ENCODE peak calls at places on chromosomes 1 and 21, in seven cellular contexts. H, R, A, D, K, I and Z are unnamed samples.

GRCh38 chr21:44959376-44960091 is 19.7 kb downstream of the SLX9 start:
- DNase-seq in H (peak; percentile 16), R (no peak), A (no peak), D (no peak), K (no peak), I (no peak), Z (no peak)

GRCh38 chr1:73998348-73998959 is 199.5 kb downstream of the LRRIQ3 start:
- DNase-seq in H (no peak), R (peak; percentile 26), A (no peak), D (no peak), K (no peak), I (peak; percentile 18), Z (no peak)

GRCh38 chr1:78054559-78054958 is 8.8 kb downstream of the GIPC2 start:
- DNase-seq in H (no peak), R (no peak), A (no peak), D (no peak), K (no peak), I (no peak), Z (no peak)

GRCh38 chr1:226209307-226210059 is 14.0 kb upstream of the MIXL1 start:
- DNase-seq in H (no peak), R (no peak), A (no peak), D (no peak), K (no peak), I (no peak), Z (no peak)

GRCh38 chr21:40053007-40053406 is 185.8 kb downstream of the PCP4 start:
- DNase-seq in H (peak; percentile 41), R (no peak), A (no peak), D (peak; percentile 58), K (no peak), I (peak; percentile 32), Z (no peak)

GRCh38 chr1:209583408-209583807 is at the start of gene CAMK1G:
- DNase-seq in H (no peak), R (peak; percentile 81), A (no peak), D (no peak), K (peak; percentile 41), I (peak; percentile 57), Z (peak; percentile 8)

GRCh38 chr1:177567393-177567792 is 396.6 kb downstream of the BRINP2 start:
- DNase-seq in H (no peak), R (peak; percentile 6), A (no peak), D (no peak), K (no peak), I (no peak), Z (no peak)

GRCh38 chr1:16224472-16224871 is 12.0 kb upstream of the ARHGEF19 start:
- DNase-seq in H (no peak), R (no peak), A (no peak), D (no peak), K (no peak), I (no peak), Z (no peak)

GRCh38 chr1:35079003-35079930 is at the start of gene ZMYM1:
- DNase-seq in H (peak; percentile 88), R (peak; percentile 90), A (peak; percentile 39), D (peak; percentile 88), K (peak; percentile 91), I (peak; percentile 92), Z (peak; percentile 56)

GRCh38 chr1:204725821-204726448 is 40.4 kb upstream of the LRRN2 start:
- DNase-seq in H (no peak), R (no peak), A (no peak), D (no peak), K (no peak), I (no peak), Z (no peak)

GRCh38 chr1:203289281-203289981 is 15.9 kb upstream of the BTG2 start:
- DNase-seq in H (no peak), R (no peak), A (no peak), D (no peak), K (no peak), I (no peak), Z (no peak)

GRCh38 chr1:216582151-216582550 is 141.1 kb downstream of the ESRRG start:
- DNase-seq in H (no peak), R (no peak), A (no peak), D (no peak), K (no peak), I (no peak), Z (no peak)

GRCh38 chr1:216587715-216588114 is 135.5 kb downstream of the ESRRG start:
- DNase-seq in H (no peak), R (no peak), A (no peak), D (no peak), K (no peak), I (no peak), Z (no peak)
- TF ChIP-seq CTCF in H (no peak), R (no peak), A (no peak), D (no peak), K (no peak), I (no peak), Z (no peak)

GRCh38 chr1:162087574-162087973 is 18.1 kb downstream of the NOS1AP start:
- DNase-seq in H (no peak), R (no peak), A (no peak), D (no peak), K (no peak), I (no peak), Z (no peak)
- TF ChIP-seq CTCF in H (no peak), R (no peak), A (no peak), D (no peak), K (no peak), I (no peak), Z (no peak)

GRCh38 chr1:215682232-215682631 is 115.1 kb downstream of the KCTD3 start:
- DNase-seq in H (no peak), R (no peak), A (no peak), D (no peak), K (no peak), I (peak; percentile 19), Z (no peak)
- TF ChIP-seq CTCF in H (no peak), R (no peak), A (no peak), D (no peak), K (no peak), I (peak; percentile 51), Z (peak; percentile 31)

GRCh38 chr1:243946946-243947345 is 96.9 kb upstream of the AKT3 start:
- DNase-seq in H (no peak), R (no peak), A (no peak), D (peak; percentile 25), K (no peak), I (peak; percentile 30), Z (no peak)
- TF ChIP-seq CTCF in H (peak; percentile 50), R (peak; percentile 49), A (peak; percentile 52), D (no peak), K (no peak), I (peak; percentile 48), Z (peak; percentile 34)